ENCODE peak calls at places on chromosome 3, in nine cellular contexts. E, K, H, G, W, T, Y, A and R are unnamed samples.

GRCh38 chr3:8903191-8903590 is 60.1 kb downstream of the RAD18 start:
- DNase-seq in A (peak), H (no peak), Y (peak), E (no peak), G (no peak), K (no peak), T (no peak), W (no peak), R (no peak)

GRCh38 chr3:31105438-31106077 is 211.1 kb upstream of the GADL1 start:
- DNase-seq in K (no peak), T (peak), G (no peak), W (no peak), E (no peak), H (no peak), Y (peak), A (peak), R (peak)

GRCh38 chr3:59573911-59574310 is 524.1 kb upstream of the CFAP20DC start:
- DNase-seq in G (no peak), E (no peak), A (peak), W (no peak), T (peak), K (no peak), Y (peak), H (no peak), R (no peak)

GRCh38 chr3:37935756-37936666 is 54.6 kb upstream of the VILL start:
- DNase-seq in A (peak), K (no peak), Y (peak), G (no peak), T (peak), E (no peak), H (peak), W (no peak), R (no peak)

GRCh38 chr3:149650828-149651227 is 7.0 kb downstream of the WWTR1 start:
- DNase-seq in K (no peak), T (no peak), E (no peak), W (no peak), H (no peak), G (no peak), Y (no peak), A (no peak), R (no peak)

GRCh38 chr3:114902691-114903101 is 244.4 kb downstream of the ZBTB20 start:
- DNase-seq in T (no peak), H (peak), E (no peak), Y (no peak), K (no peak), A (peak), W (no peak), G (no peak), R (no peak)

GRCh38 chr3:80060664-80061063 is 292.9 kb upstream of the ROBO1 start:
- DNase-seq in E (no peak), Y (peak), G (no peak), H (no peak), T (no peak), A (no peak), W (no peak), K (no peak), R (no peak)

GRCh38 chr3:69936266-69936665 is 63.3 kb upstream of the SAMMSON start:
- DNase-seq in G (no peak), W (no peak), Y (no peak), E (no peak), T (no peak), A (no peak), H (no peak), K (no peak), R (no peak)

GRCh38 chr3:78645628-78646310 is 1122.0 kb downstream of the ROBO1 start:
- DNase-seq in Y (peak), K (no peak), E (no peak), H (peak), A (peak), T (peak), G (no peak), W (no peak), R (peak)

GRCh38 chr3:28328188-28329151 is 20.1 kb upstream of the ZCWPW2 start:
- DNase-seq in H (peak), Y (peak), A (peak), K (no peak), W (no peak), T (no peak), E (no peak), G (no peak), R (no peak)

GRCh38 chr3:15102833-15103232 is 3.9 kb upstream of the RBSN start:
- DNase-seq in G (no peak), K (no peak), E (peak), H (no peak), Y (peak), T (no peak), W (no peak), A (no peak), R (no peak)

GRCh38 chr3:185420762-185421161 is 57.8 kb downstream of the MAP3K13 start:
- DNase-seq in G (no peak), Y (peak), E (no peak), K (no peak), A (no peak), W (no peak), H (no peak), T (peak), R (peak)

GRCh38 chr3:12758025-12758830 is 831 bp downstream of the TMEM40 start:
- DNase-seq in G (peak), H (no peak), K (no peak), Y (peak), E (peak), A (peak), W (no peak), T (peak), R (no peak)

GRCh38 chr3:38004415-38005075 is 14.0 kb downstream of the VILL start:
- DNase-seq in E (peak), W (no peak), H (peak), K (peak), A (peak), G (peak), Y (peak), T (peak), R (peak)

GRCh38 chr3:149339931-149340309 is 6.5 kb upstream of the TM4SF18 start:
- DNase-seq in W (no peak), Y (peak), T (peak), E (peak), A (peak), G (peak), K (peak), H (no peak), R (peak)

GRCh38 chr3:66104535-66104934 is 65.8 kb upstream of the MAGI1 start:
- DNase-seq in H (no peak), K (no peak), E (no peak), Y (no peak), G (no peak), W (no peak), A (no peak), T (no peak), R (peak)

GRCh38 chr3:120659285-120659684 is 22.8 kb downstream of the HGD start:
- DNase-seq in H (no peak), W (no peak), E (no peak), A (no peak), K (no peak), G (no peak), T (no peak), Y (no peak), R (no peak)

GRCh38 chr3:66469220-66469640 is 31.6 kb downstream of the LRIG1 start:
- DNase-seq in Y (peak), W (no peak), E (no peak), T (no peak), A (peak), K (no peak), H (no peak), G (no peak), R (no peak)

GRCh38 chr3:172317984-172318383 is 130.3 kb downstream of the GHSR start:
- DNase-seq in G (peak), A (peak), T (peak), H (no peak), Y (peak), W (no peak), K (no peak), E (peak), R (no peak)

GRCh38 chr3:112403101-112403500 is 70.1 kb downstream of the CD200 start:
- DNase-seq in A (no peak), H (no peak), T (no peak), G (no peak), W (no peak), E (no peak), K (no peak), Y (no peak), R (no peak)

GRCh38 chr3:126528800-126529541 is 5.0 kb downstream of the CHST13 start:
- DNase-seq in T (no peak), H (no peak), W (no peak), K (no peak), Y (no peak), E (peak), A (no peak), G (peak), R (no peak)

GRCh38 chr3:118479376-118479775 is 555.3 kb downstream of the IGSF11 start:
- DNase-seq in A (no peak), E (no peak), K (no peak), Y (no peak), H (no peak), W (no peak), G (no peak), T (no peak), R (no peak)

GRCh38 chr3:64358176-64358575 is 132.9 kb upstream of the PRICKLE2 start:
- DNase-seq in G (no peak), H (no peak), K (no peak), E (no peak), W (no peak), T (no peak), A (no peak), Y (no peak), R (no peak)

GRCh38 chr3:36814071-36814717 is 49.8 kb upstream of the DCLK3 start:
- DNase-seq in W (no peak), E (no peak), T (no peak), G (no peak), H (no peak), K (no peak), A (no peak), Y (no peak), R (no peak)

GRCh38 chr3:71247221-71247947 is 336.1 kb downstream of the FOXP1 start:
- DNase-seq in Y (peak), G (no peak), A (peak), K (no peak), W (no peak), E (no peak), T (peak), H (peak), R (no peak)

GRCh38 chr3:23202921-23203650 is at the start of gene UBE2E2:
- DNase-seq in Y (peak), E (no peak), H (peak), K (peak), T (peak), G (peak), W (peak), A (peak), R (no peak)

GRCh38 chr3:143850877-143851276 is 2.6 kb upstream of the SLC9A9 start:
- DNase-seq in T (no peak), K (no peak), Y (peak), E (no peak), A (no peak), G (no peak), H (no peak), W (no peak), R (no peak)

GRCh38 chr3:190048831-190049541 is 71.7 kb downstream of the P3H2 start:
- DNase-seq in T (peak), H (no peak), W (no peak), A (peak), G (no peak), K (peak), Y (peak), E (no peak), R (no peak)

GRCh38 chr3:72818092-72818721 is 30.0 kb downstream of the SHQ1 start:
- DNase-seq in G (no peak), H (peak), E (no peak), K (no peak), Y (peak), T (peak), A (peak), W (no peak), R (no peak)

GRCh38 chr3:72892870-72893269 is 5.0 kb downstream of the GXYLT2 start:
- DNase-seq in Y (no peak), E (no peak), G (no peak), H (peak), A (no peak), K (no peak), W (no peak), T (no peak), R (no peak)

GRCh38 chr3:125179528-125180240 is 32.9 kb downstream of the SLC12A8 start:
- DNase-seq in E (no peak), H (no peak), K (no peak), W (no peak), T (no peak), G (no peak), A (no peak), Y (no peak), R (no peak)

GRCh38 chr3:87260270-87260669 is 16.1 kb downstream of the POU1F1 start:
- DNase-seq in A (peak), K (no peak), H (peak), G (no peak), E (no peak), W (no peak), Y (peak), T (peak), R (no peak)

GRCh38 chr3:94512876-94513275 is 450.0 kb downstream of the NSUN3 start:
- DNase-seq in G (no peak), E (no peak), Y (no peak), T (no peak), A (no peak), K (no peak), H (no peak), W (no peak), R (no peak)

GRCh38 chr3:112775011-112775742 is 71.5 kb downstream of the CD200R1L start:
- DNase-seq in K (no peak), A (peak), H (no peak), T (no peak), G (no peak), Y (peak), E (no peak), W (no peak), R (no peak)

GRCh38 chr3:185332026-185332735 is 30.8 kb upstream of the MAP3K13 start:
- DNase-seq in E (no peak), T (peak), Y (peak), A (peak), H (no peak), G (no peak), W (no peak), K (no peak), R (peak)

GRCh38 chr3:46892285-46893145 is 15.0 kb downstream of the PTH1R start:
- DNase-seq in K (peak), A (peak), H (peak), G (peak), T (peak), W (no peak), Y (peak), E (peak), R (no peak)

GRCh38 chr3:147793841-147794240 is 384.7 kb downstream of the ZIC1 start:
- DNase-seq in T (no peak), Y (peak), H (no peak), A (no peak), K (no peak), W (no peak), G (no peak), E (no peak), R (no peak)

GRCh38 chr3:38582941-38583645 is 66.4 kb downstream of the SCN5A start:
- DNase-seq in W (no peak), T (no peak), E (peak), Y (no peak), G (no peak), A (no peak), H (no peak), K (peak), R (no peak)

GRCh38 chr3:186788482-186789370 is 5.3 kb downstream of the EIF4A2 start:
- DNase-seq in G (no peak), A (no peak), E (no peak), W (no peak), T (no peak), H (no peak), K (no peak), Y (no peak), R (no peak)

DNA sequence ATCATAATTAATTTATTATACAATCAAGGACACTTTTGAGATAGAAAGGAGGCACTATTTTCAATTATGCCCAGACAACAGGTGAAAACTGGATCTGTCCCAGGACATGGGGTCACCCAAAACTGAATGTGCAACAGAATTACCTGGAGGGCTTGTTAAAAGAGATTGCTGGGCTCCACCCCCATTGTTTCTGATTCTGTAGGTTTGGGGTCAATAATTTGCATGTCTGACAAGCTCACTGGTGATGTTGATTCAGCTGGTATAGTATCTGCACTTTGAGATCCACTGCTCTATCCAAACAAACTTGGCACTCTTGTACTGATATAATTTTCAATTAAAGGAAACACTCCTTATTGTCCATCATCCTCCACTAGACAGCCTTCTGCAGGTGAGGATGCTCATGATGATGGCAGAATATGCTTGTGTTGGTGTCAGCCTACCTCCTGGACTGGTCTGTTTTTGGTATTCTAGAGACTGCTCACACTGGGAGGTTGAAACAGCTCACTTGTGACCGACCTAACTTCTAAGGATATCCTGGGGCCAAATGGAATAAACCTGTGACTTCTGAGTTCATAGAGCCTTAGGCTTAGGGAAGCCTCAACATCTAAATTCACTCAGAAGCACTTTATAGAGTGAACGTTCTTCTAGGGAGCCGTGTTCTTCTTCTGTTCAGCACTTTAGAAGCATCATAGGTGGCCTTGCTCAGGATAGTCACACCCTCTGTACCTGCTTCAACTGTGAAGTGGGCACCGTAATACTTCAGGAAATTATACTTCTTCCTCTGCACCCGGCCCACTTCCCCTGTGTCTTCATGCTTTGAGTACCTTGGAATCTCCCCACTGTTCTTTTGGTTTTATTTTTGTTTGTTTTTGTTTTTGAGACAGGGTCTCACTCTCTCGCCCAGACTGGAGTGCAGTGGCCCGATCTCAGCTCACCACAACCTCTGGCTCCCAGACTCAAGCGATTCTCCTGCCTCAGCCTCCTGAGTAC is 2.0 kb downstream of the P2RY14 start:
- DNase-seq in E (no peak), Y (no peak), A (no peak), K (no peak), H (no peak), W (no peak), G (no peak), T (no peak), R (no peak)
- H3K27ac ChIP-seq in E (peak), Y (no peak), A (no peak), K (no peak), H (no peak), W (no peak), G (no peak), T (no peak), R (no peak)

DNA sequence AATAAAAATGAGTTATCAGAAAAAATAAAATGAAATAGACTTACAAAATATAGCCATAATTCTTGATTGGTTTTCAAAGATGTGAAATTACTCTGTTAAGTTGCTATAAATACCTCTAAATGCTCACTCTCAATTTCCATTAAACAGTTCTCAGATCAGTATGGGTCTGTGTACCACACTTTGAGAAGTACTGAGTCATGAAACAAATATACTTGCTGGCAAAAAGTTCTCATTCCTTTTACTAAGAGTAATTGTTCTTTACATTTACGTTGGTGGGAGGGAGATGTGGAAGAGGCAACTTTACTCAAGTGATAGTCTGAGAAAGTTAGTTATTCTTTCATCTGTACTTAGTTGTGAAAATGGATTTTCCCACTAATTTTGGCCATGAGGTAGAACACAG is 96.3 kb downstream of the ZNF385D start:
- DNase-seq in Y (peak), T (no peak), E (no peak), H (no peak), G (no peak), K (no peak), W (no peak), A (peak), R (no peak)
- H3K27ac ChIP-seq in Y (peak), T (no peak), E (no peak), H (no peak), G (no peak), K (no peak), W (no peak), A (no peak), R (peak)

GRCh38 chr3:39965461-39965860 is 156.1 kb downstream of the MYRIP start:
- DNase-seq in E (no peak), K (no peak), H (no peak), A (no peak), T (no peak), W (no peak), G (no peak), Y (no peak), R (no peak)

GRCh38 chr3:39962566-39962965 is 153.2 kb downstream of the MYRIP start:
- DNase-seq in K (no peak), E (peak), Y (peak), A (no peak), W (no peak), H (peak), G (no peak), T (no peak), R (no peak)

GRCh38 chr3:39961404-39961693 is 151.9 kb downstream of the MYRIP start:
- DNase-seq in K (no peak), G (no peak), E (no peak), W (no peak), Y (no peak), A (no peak), T (no peak), H (no peak), R (no peak)

GRCh38 chr3:39965997-39966396 is 156.6 kb downstream of the MYRIP start:
- DNase-seq in H (no peak), W (no peak), A (no peak), Y (no peak), K (no peak), T (no peak), E (no peak), G (no peak), R (no peak)

GRCh38 chr3:39960515-39961403 is 151.3 kb downstream of the MYRIP start:
- DNase-seq in K (no peak), H (no peak), W (no peak), E (no peak), A (no peak), G (no peak), T (no peak), Y (no peak), R (no peak)
- H3K27ac ChIP-seq in K (peak), H (no peak), W (no peak), E (peak), A (no peak), G (no peak), T (no peak), Y (no peak), R (no peak)

GRCh38 chr3:161316006-161316689 is 55.2 kb downstream of the SPTSSB start:
- DNase-seq in W (no peak), Y (peak), G (no peak), A (no peak), K (no peak), E (no peak), T (peak), H (no peak), R (peak)
- H3K27ac ChIP-seq in W (no peak), Y (no peak), G (no peak), A (no peak), K (no peak), E (no peak), T (no peak), H (no peak), R (peak)

GRCh38 chr3:102114264-102114979 is 265.1 kb downstream of the NFKBIZ start:
- DNase-seq in T (no peak), G (no peak), W (no peak), Y (no peak), H (no peak), K (no peak), A (no peak), E (no peak), R (no peak)

GRCh38 chr3:102112706-102113230 is 263.5 kb downstream of the NFKBIZ start:
- DNase-seq in K (no peak), E (no peak), T (no peak), W (no peak), H (no peak), A (no peak), Y (no peak), G (no peak), R (no peak)

DNA sequence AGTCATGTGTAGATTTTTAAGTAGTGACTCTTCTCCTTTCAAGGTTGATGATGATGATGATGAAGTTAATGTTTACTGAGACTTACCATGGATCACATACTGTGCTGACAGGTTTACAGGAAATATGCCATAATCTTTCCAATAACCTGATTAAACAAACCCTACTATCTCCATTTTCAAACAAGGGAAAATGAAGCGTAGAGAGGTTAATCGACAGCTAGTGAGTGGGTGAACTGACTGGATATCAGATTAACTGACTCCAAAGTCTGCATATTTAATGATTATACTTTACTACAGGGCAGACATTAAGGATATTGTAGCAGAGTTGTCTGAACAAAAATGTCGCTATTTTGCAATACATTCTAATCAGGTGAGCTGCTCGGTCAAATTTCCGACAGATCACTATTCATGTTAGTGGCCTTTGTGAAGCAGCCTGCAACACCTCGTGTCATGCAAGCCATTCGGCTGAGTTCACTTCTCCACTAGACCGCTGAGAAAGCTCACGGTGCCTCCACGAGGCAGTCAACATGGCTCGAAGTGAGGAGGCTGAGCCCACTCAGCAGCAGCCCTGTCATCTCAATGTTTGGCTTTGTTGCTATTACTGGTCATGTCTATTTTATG is 264.2 kb downstream of the NFKBIZ start:
- DNase-seq in W (no peak), H (no peak), Y (no peak), K (no peak), T (no peak), G (peak), A (peak), E (no peak), R (no peak)
- H3K27ac ChIP-seq in W (peak), H (no peak), Y (no peak), K (no peak), T (no peak), G (peak), A (no peak), E (peak), R (peak)